ENCODE peak calls at places on chromosomes 13 and 19, in five cellular contexts. One of them, this sample, is unnamed.

GRCh38 chr19:35220315-35220921 is 8.1 kb downstream of the FAM187B start:
- DNase-seq in progenitor cell of endocrine pancreas: no peak
- DNase-seq in foreskin fibroblast: no peak
- DNase-seq in activated CD8-positive, alpha-beta T cell treated with anti-CD3 and anti-CD28 coated beads for 36 hours: no peak
- DNase-seq in adrenal gland: no peak
- DNase-seq in this sample: no peak

GRCh38 chr13:89953581-89953980 is 1393.9 kb upstream of the MIR17HG start:
- DNase-seq in progenitor cell of endocrine pancreas: no peak
- DNase-seq in foreskin fibroblast: no peak
- DNase-seq in activated CD8-positive, alpha-beta T cell treated with anti-CD3 and anti-CD28 coated beads for 36 hours: no peak
- DNase-seq in adrenal gland: no peak
- DNase-seq in this sample: no peak

GRCh38 chr13:51501592-51502205 is 48.9 kb upstream of the INTS6 start:
- DNase-seq in adrenal gland: no peak
- DNase-seq in progenitor cell of endocrine pancreas: no peak
- DNase-seq in activated CD8-positive, alpha-beta T cell treated with anti-CD3 and anti-CD28 coated beads for 36 hours: no peak
- DNase-seq in foreskin fibroblast: peak
- DNase-seq in this sample: no peak

GRCh38 chr13:79423801-79424642 is 18.0 kb upstream of the RBM26 start:
- DNase-seq in adrenal gland: no peak
- DNase-seq in progenitor cell of endocrine pancreas: no peak
- DNase-seq in foreskin fibroblast: peak
- DNase-seq in activated CD8-positive, alpha-beta T cell treated with anti-CD3 and anti-CD28 coated beads for 36 hours: no peak
- DNase-seq in this sample: no peak

GRCh38 chr19:7769171-7769570 is 6.1 kb downstream of the CLEC4M start:
- DNase-seq in adrenal gland: no peak
- DNase-seq in progenitor cell of endocrine pancreas: no peak
- DNase-seq in foreskin fibroblast: no peak
- DNase-seq in activated CD8-positive, alpha-beta T cell treated with anti-CD3 and anti-CD28 coated beads for 36 hours: no peak
- DNase-seq in this sample: no peak

GRCh38 chr19:35518313-35518712 is 4.9 kb upstream of the DMKN start:
- DNase-seq in progenitor cell of endocrine pancreas: no peak
- DNase-seq in adrenal gland: no peak
- DNase-seq in foreskin fibroblast: peak
- DNase-seq in activated CD8-positive, alpha-beta T cell treated with anti-CD3 and anti-CD28 coated beads for 36 hours: no peak
- DNase-seq in this sample: no peak

GRCh38 chr13:20873348-20873747 is 29.2 kb downstream of the XPO4 start:
- DNase-seq in adrenal gland: no peak
- DNase-seq in foreskin fibroblast: peak
- DNase-seq in progenitor cell of endocrine pancreas: no peak
- DNase-seq in activated CD8-positive, alpha-beta T cell treated with anti-CD3 and anti-CD28 coated beads for 36 hours: no peak
- DNase-seq in this sample: no peak

GRCh38 chr19:53078668-53079067 is 24.6 kb downstream of the ZNF160 start:
- DNase-seq in foreskin fibroblast: no peak
- DNase-seq in progenitor cell of endocrine pancreas: no peak
- DNase-seq in activated CD8-positive, alpha-beta T cell treated with anti-CD3 and anti-CD28 coated beads for 36 hours: no peak
- DNase-seq in adrenal gland: no peak
- DNase-seq in this sample: no peak

GRCh38 chr13:24149306-24150032 is 11.1 kb upstream of the SPATA13 start:
- DNase-seq in progenitor cell of endocrine pancreas: no peak
- DNase-seq in activated CD8-positive, alpha-beta T cell treated with anti-CD3 and anti-CD28 coated beads for 36 hours: no peak
- DNase-seq in adrenal gland: no peak
- DNase-seq in foreskin fibroblast: peak
- DNase-seq in this sample: no peak

GRCh38 chr19:16801599-16801998 is 27.6 kb upstream of the SIN3B start:
- DNase-seq in adrenal gland: peak
- DNase-seq in progenitor cell of endocrine pancreas: no peak
- DNase-seq in activated CD8-positive, alpha-beta T cell treated with anti-CD3 and anti-CD28 coated beads for 36 hours: no peak
- DNase-seq in foreskin fibroblast: peak
- DNase-seq in this sample: no peak

GRCh38 chr19:13181747-13182388 is 31.7 kb downstream of the IER2 start:
- DNase-seq in progenitor cell of endocrine pancreas: no peak
- DNase-seq in foreskin fibroblast: peak
- DNase-seq in adrenal gland: peak
- DNase-seq in activated CD8-positive, alpha-beta T cell treated with anti-CD3 and anti-CD28 coated beads for 36 hours: peak
- DNase-seq in this sample: no peak

GRCh38 chr19:5114713-5115112 is 145.8 kb downstream of the KDM4B start:
- DNase-seq in activated CD8-positive, alpha-beta T cell treated with anti-CD3 and anti-CD28 coated beads for 36 hours: no peak
- DNase-seq in progenitor cell of endocrine pancreas: no peak
- DNase-seq in foreskin fibroblast: no peak
- DNase-seq in adrenal gland: no peak
- DNase-seq in this sample: no peak

GRCh38 chr19:10815969-10816635 is 19.9 kb downstream of the TMED1 start:
- DNase-seq in foreskin fibroblast: peak
- DNase-seq in progenitor cell of endocrine pancreas: no peak
- DNase-seq in activated CD8-positive, alpha-beta T cell treated with anti-CD3 and anti-CD28 coated beads for 36 hours: no peak
- DNase-seq in adrenal gland: no peak
- DNase-seq in this sample: no peak

GRCh38 chr19:55640043-55640576 is 692 bp upstream of the ZNF580 start:
- DNase-seq in progenitor cell of endocrine pancreas: no peak
- DNase-seq in foreskin fibroblast: peak
- DNase-seq in activated CD8-positive, alpha-beta T cell treated with anti-CD3 and anti-CD28 coated beads for 36 hours: peak
- DNase-seq in adrenal gland: peak
- DNase-seq in this sample: no peak

GRCh38 chr13:93320942-93321341 is 94.3 kb downstream of the GPC6 start:
- DNase-seq in progenitor cell of endocrine pancreas: no peak
- DNase-seq in foreskin fibroblast: peak
- DNase-seq in adrenal gland: no peak
- DNase-seq in activated CD8-positive, alpha-beta T cell treated with anti-CD3 and anti-CD28 coated beads for 36 hours: no peak
- DNase-seq in this sample: no peak

GRCh38 chr13:48564046-48564445 is 31.2 kb upstream of the RCBTB2 start:
- DNase-seq in activated CD8-positive, alpha-beta T cell treated with anti-CD3 and anti-CD28 coated beads for 36 hours: no peak
- DNase-seq in foreskin fibroblast: peak
- DNase-seq in progenitor cell of endocrine pancreas: no peak
- DNase-seq in adrenal gland: no peak
- DNase-seq in this sample: no peak

GRCh38 chr13:29676535-29676934 is 81.0 kb upstream of the SLC7A1 start:
- DNase-seq in adrenal gland: no peak
- DNase-seq in progenitor cell of endocrine pancreas: no peak
- DNase-seq in foreskin fibroblast: peak
- DNase-seq in activated CD8-positive, alpha-beta T cell treated with anti-CD3 and anti-CD28 coated beads for 36 hours: no peak
- DNase-seq in this sample: no peak

GRCh38 chr13:21541980-21542379 is 62.0 kb downstream of the MICU2 start:
- DNase-seq in progenitor cell of endocrine pancreas: no peak
- DNase-seq in activated CD8-positive, alpha-beta T cell treated with anti-CD3 and anti-CD28 coated beads for 36 hours: no peak
- DNase-seq in adrenal gland: no peak
- DNase-seq in foreskin fibroblast: no peak
- DNase-seq in this sample: no peak

GRCh38 chr13:49858183-49858856 is 65.8 kb upstream of the KPNA3 start:
- DNase-seq in progenitor cell of endocrine pancreas: no peak
- DNase-seq in activated CD8-positive, alpha-beta T cell treated with anti-CD3 and anti-CD28 coated beads for 36 hours: no peak
- DNase-seq in adrenal gland: peak
- DNase-seq in foreskin fibroblast: peak
- DNase-seq in this sample: peak

GRCh38 chr13:30520571-30520970 is 54.8 kb upstream of the HMGB1 start:
- DNase-seq in progenitor cell of endocrine pancreas: no peak
- DNase-seq in activated CD8-positive, alpha-beta T cell treated with anti-CD3 and anti-CD28 coated beads for 36 hours: no peak
- DNase-seq in foreskin fibroblast: peak
- DNase-seq in adrenal gland: peak
- DNase-seq in this sample: no peak

GRCh38 chr13:36275190-36276002 is 22.2 kb downstream of the CCDC169 start:
- DNase-seq in adrenal gland: peak
- DNase-seq in foreskin fibroblast: peak
- DNase-seq in progenitor cell of endocrine pancreas: no peak
- DNase-seq in activated CD8-positive, alpha-beta T cell treated with anti-CD3 and anti-CD28 coated beads for 36 hours: peak
- DNase-seq in this sample: no peak

GRCh38 chr19:30651066-30651465 is 278.9 kb downstream of the ZNF536 start:
- DNase-seq in activated CD8-positive, alpha-beta T cell treated with anti-CD3 and anti-CD28 coated beads for 36 hours: no peak
- DNase-seq in foreskin fibroblast: no peak
- DNase-seq in adrenal gland: no peak
- DNase-seq in progenitor cell of endocrine pancreas: no peak
- DNase-seq in this sample: peak

GRCh38 chr19:18436651-18437478 is 1.1 kb downstream of the ISYNA1 start:
- DNase-seq in activated CD8-positive, alpha-beta T cell treated with anti-CD3 and anti-CD28 coated beads for 36 hours: peak
- DNase-seq in adrenal gland: peak
- DNase-seq in foreskin fibroblast: peak
- DNase-seq in progenitor cell of endocrine pancreas: peak
- DNase-seq in this sample: peak

GRCh38 chr19:37928527-37929286 is 21.7 kb downstream of the SIPA1L3 start:
- DNase-seq in adrenal gland: no peak
- DNase-seq in progenitor cell of endocrine pancreas: no peak
- DNase-seq in activated CD8-positive, alpha-beta T cell treated with anti-CD3 and anti-CD28 coated beads for 36 hours: no peak
- DNase-seq in foreskin fibroblast: no peak
- DNase-seq in this sample: no peak

GRCh38 chr19:33740811-33741396 is 55.8 kb upstream of the KCTD15 start:
- DNase-seq in foreskin fibroblast: peak
- DNase-seq in progenitor cell of endocrine pancreas: peak
- DNase-seq in activated CD8-positive, alpha-beta T cell treated with anti-CD3 and anti-CD28 coated beads for 36 hours: peak
- DNase-seq in adrenal gland: peak
- DNase-seq in this sample: no peak

DNA sequence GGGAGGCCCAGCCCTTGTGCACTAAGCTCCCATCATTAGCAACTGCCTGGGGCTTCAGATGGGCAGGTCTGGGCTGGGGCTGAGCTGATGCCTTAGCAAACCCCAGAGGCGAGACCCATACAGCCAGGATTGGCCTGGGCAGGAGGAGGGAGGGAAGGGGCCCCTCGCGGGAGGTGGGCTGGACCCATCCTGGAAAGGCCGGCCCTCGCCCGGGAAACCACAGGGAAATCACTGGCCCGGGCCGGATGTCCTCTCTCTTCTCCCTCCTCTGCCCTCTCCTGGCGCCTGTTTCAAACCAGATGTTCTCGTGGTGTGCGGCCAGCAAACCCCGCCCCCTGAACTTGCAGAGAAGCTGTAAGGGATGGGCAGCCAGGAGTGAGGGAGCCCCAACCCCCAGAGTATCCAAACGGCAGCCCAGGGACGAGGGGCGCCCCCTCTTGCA is 43.1 kb downstream of the TMEM255B start:
- DNase-seq in progenitor cell of endocrine pancreas: no peak
- DNase-seq in adrenal gland: no peak
- DNase-seq in activated CD8-positive, alpha-beta T cell treated with anti-CD3 and anti-CD28 coated beads for 36 hours: no peak
- DNase-seq in foreskin fibroblast: peak
- DNase-seq in this sample: no peak
- TF ChIP-seq CTCF in progenitor cell of endocrine pancreas: no peak
- TF ChIP-seq CTCF in adrenal gland: no peak
- TF ChIP-seq CTCF in activated CD8-positive, alpha-beta T cell treated with anti-CD3 and anti-CD28 coated beads for 36 hours: no peak
- TF ChIP-seq CTCF in foreskin fibroblast: peak
- TF ChIP-seq CTCF in this sample: peak

DNA sequence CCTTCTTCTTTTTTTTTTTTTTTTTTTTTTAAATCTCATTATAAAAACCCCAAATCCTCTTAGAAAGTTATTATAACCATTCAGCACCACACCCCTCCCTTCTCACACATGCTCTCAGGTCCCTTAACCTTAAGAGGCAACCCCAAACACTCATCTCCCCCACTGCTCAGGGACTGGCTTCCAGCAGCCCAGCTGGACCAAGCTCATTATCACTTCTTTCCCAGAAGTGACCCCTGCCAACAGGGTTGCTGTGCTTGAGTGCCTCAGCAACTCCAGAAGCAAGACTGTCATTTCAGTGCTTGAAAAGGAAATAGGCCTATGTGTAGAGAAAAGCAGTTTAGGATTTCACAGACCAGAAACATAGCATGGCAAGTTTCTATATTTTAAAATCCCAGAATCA is 84.3 kb downstream of the SLAIN1 start:
- DNase-seq in foreskin fibroblast: no peak
- DNase-seq in progenitor cell of endocrine pancreas: no peak
- DNase-seq in activated CD8-positive, alpha-beta T cell treated with anti-CD3 and anti-CD28 coated beads for 36 hours: no peak
- DNase-seq in adrenal gland: no peak
- DNase-seq in this sample: no peak
- TF ChIP-seq CTCF in foreskin fibroblast: no peak
- TF ChIP-seq CTCF in progenitor cell of endocrine pancreas: no peak
- TF ChIP-seq CTCF in activated CD8-positive, alpha-beta T cell treated with anti-CD3 and anti-CD28 coated beads for 36 hours: no peak
- TF ChIP-seq CTCF in adrenal gland: no peak
- TF ChIP-seq CTCF in this sample: no peak

DNA sequence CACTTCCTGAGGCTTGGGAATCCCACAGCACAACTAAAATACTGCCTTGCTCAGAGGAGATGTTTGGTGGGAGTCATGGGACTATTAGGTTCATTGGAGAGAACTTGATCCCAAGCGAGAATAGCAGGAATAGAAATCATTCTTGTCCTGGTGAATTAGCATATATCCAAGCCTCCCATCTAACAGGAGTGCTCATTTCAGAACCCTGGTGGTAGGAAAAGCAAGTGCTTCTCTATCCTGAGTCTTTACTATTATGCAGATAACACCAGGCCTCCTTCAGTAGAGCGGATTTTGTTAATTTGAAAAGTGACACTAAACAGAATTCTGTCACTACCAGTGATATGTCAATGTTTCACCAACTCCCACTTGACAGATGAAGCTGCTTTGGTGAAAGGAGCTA is 199.5 kb downstream of the ATP8A2 start:
- DNase-seq in foreskin fibroblast: no peak
- DNase-seq in progenitor cell of endocrine pancreas: no peak
- DNase-seq in adrenal gland: no peak
- DNase-seq in activated CD8-positive, alpha-beta T cell treated with anti-CD3 and anti-CD28 coated beads for 36 hours: no peak
- DNase-seq in this sample: no peak
- TF ChIP-seq CTCF in foreskin fibroblast: no peak
- TF ChIP-seq CTCF in progenitor cell of endocrine pancreas: peak
- TF ChIP-seq CTCF in adrenal gland: no peak
- TF ChIP-seq CTCF in activated CD8-positive, alpha-beta T cell treated with anti-CD3 and anti-CD28 coated beads for 36 hours: no peak
- TF ChIP-seq CTCF in this sample: no peak

GRCh38 chr13:99388334-99388923 is 81.2 kb upstream of the GPR183 start:
- DNase-seq in progenitor cell of endocrine pancreas: no peak
- DNase-seq in adrenal gland: peak
- DNase-seq in foreskin fibroblast: no peak
- DNase-seq in activated CD8-positive, alpha-beta T cell treated with anti-CD3 and anti-CD28 coated beads for 36 hours: no peak
- DNase-seq in this sample: peak

GRCh38 chr13:99385940-99386339 is 78.7 kb upstream of the GPR183 start:
- DNase-seq in foreskin fibroblast: no peak
- DNase-seq in activated CD8-positive, alpha-beta T cell treated with anti-CD3 and anti-CD28 coated beads for 36 hours: no peak
- DNase-seq in adrenal gland: peak
- DNase-seq in progenitor cell of endocrine pancreas: no peak
- DNase-seq in this sample: peak

GRCh38 chr13:99386495-99386894 is 79.3 kb upstream of the GPR183 start:
- DNase-seq in progenitor cell of endocrine pancreas: no peak
- DNase-seq in adrenal gland: peak
- DNase-seq in foreskin fibroblast: no peak
- DNase-seq in activated CD8-positive, alpha-beta T cell treated with anti-CD3 and anti-CD28 coated beads for 36 hours: no peak
- DNase-seq in this sample: peak

GRCh38 chr13:99385161-99385560 is 78.0 kb upstream of the GPR183 start:
- DNase-seq in activated CD8-positive, alpha-beta T cell treated with anti-CD3 and anti-CD28 coated beads for 36 hours: peak
- DNase-seq in progenitor cell of endocrine pancreas: no peak
- DNase-seq in foreskin fibroblast: no peak
- DNase-seq in adrenal gland: peak
- DNase-seq in this sample: peak

DNA sequence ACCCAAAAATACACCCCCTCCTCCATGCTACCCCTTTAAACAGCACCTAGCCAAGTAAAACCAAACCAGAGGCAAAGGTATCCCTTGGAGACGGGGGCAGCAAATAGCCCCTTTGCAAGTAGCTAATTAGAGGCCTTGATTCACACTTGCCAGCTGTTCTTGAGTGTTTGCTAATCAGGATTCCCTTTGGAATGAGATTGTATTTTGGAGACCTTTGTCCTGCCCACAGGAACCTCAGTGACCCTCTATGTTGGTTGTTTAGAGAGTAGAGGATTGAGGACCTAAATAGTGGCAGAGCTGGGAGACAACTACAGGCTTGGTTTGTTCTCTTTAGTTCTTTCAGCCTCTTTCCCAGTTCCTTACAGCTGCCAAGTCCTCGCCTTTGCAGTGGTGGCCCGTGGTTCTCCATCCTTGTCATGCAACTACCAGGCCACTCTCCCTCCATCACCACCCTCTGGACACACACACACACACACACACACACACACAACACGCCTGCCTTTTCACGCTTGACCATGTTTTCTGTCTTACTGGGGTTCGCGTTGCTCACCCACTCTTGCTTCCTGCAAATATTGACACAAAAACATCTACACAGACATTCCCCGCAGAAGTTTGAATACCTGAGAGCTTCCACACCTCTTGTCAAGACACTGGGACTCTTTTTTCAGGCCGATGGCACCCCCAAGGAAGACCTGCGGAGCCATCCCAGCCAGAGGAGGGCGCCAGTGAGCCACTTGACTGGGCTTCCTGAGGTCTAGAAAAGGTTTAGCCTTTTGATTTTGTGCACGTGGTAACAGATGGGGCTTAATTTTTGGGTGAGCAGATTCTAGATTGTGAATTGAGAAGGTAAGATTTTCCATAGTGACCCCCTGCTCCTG is 80.0 kb upstream of the GPR183 start:
- DNase-seq in foreskin fibroblast: peak
- DNase-seq in progenitor cell of endocrine pancreas: peak
- DNase-seq in adrenal gland: peak
- DNase-seq in activated CD8-positive, alpha-beta T cell treated with anti-CD3 and anti-CD28 coated beads for 36 hours: peak
- DNase-seq in this sample: peak
- TF ChIP-seq CTCF in foreskin fibroblast: peak
- TF ChIP-seq CTCF in progenitor cell of endocrine pancreas: peak
- TF ChIP-seq CTCF in adrenal gland: peak
- TF ChIP-seq CTCF in activated CD8-positive, alpha-beta T cell treated with anti-CD3 and anti-CD28 coated beads for 36 hours: peak
- TF ChIP-seq CTCF in this sample: peak

This sample was measured in osteocyte.